ENCODE peak calls at places on chromosomes 1 and 21, in six cellular contexts. W is testis, C is endodermal cell, R is PC-9, X is PC-3, J is dorsolateral prefrontal cortex. K is an unnamed sample.

GRCh38 chr21:42186591-42186990 is 32.3 kb upstream of the ABCG1 start:
- DNase-seq in R (no peak), C (no peak), J (no peak), X (no peak), W (no peak), K (no peak)

GRCh38 chr1:55474168-55474786 is 259.1 kb upstream of the USP24 start:
- DNase-seq in C (no peak), R (peak; percentile 62), J (no peak), W (no peak), X (peak; percentile 73), K (no peak)

GRCh38 chr1:11650331-11650991 is 3.8 kb downstream of the FBXO2 start:
- DNase-seq in R (no peak), X (peak; percentile 75), J (peak; percentile 72), W (peak; percentile 84), C (peak; percentile 90), K (peak; percentile 78)

GRCh38 chr1:204560590-204560989 is 44.4 kb downstream of the MDM4 start:
- DNase-seq in C (peak; percentile 64), X (peak; percentile 67), R (no peak), J (no peak), W (no peak), K (no peak)

GRCh38 chr1:49408346-49408745 is 615.4 kb downstream of the AGBL4 start:
- DNase-seq in J (no peak), W (no peak), R (no peak), C (no peak), X (peak; percentile 57), K (no peak)

GRCh38 chr21:31099122-31099521 is 60.8 kb upstream of the KRTAP19-8 start:
- DNase-seq in C (no peak), W (no peak), X (no peak), J (no peak), R (no peak), K (no peak)

GRCh38 chr1:68051475-68051874 is 1.0 kb upstream of the DIRAS3 start:
- DNase-seq in J (no peak), R (no peak), W (peak; percentile 52), C (peak; percentile 90), X (no peak), K (no peak)

GRCh38 chr1:183633676-183634343 is 1.8 kb downstream of the ARPC5 start:
- DNase-seq in J (no peak), R (peak; percentile 74), C (no peak), W (peak; percentile 33), X (peak; percentile 74), K (peak; percentile 68)

GRCh38 chr1:34597877-34598514 is 156.9 kb upstream of the GJB5 start:
- DNase-seq in R (no peak), W (peak; percentile 86), C (peak; percentile 96), J (peak; percentile 81), X (peak; percentile 75), K (peak; percentile 24)

GRCh38 chr1:163038928-163039327 is 30.2 kb upstream of the RGS4 start:
- DNase-seq in X (no peak), J (no peak), W (no peak), C (no peak), R (no peak), K (no peak)

GRCh38 chr1:174841747-174842146 is 158.0 kb upstream of the CACYBP start:
- DNase-seq in C (no peak), J (no peak), R (no peak), W (no peak), X (no peak), K (peak; percentile 13)

GRCh38 chr1:92748138-92748537 is 36.8 kb downstream of the EVI5 start:
- DNase-seq in C (peak; percentile 52), W (no peak), R (no peak), X (no peak), J (no peak), K (no peak)

GRCh38 chr1:247111636-247112478 is 7.7 kb upstream of the ZNF669 start:
- DNase-seq in W (peak; percentile 75), R (no peak), C (peak; percentile 80), X (peak; percentile 48), J (peak; percentile 30), K (no peak)

GRCh38 chr1:27099904-27100796 is 54.8 kb downstream of the SLC9A1 start:
- DNase-seq in J (no peak), X (no peak), R (no peak), W (peak; percentile 77), C (no peak), K (no peak)

GRCh38 chr21:38756746-38757145 is 49.0 kb upstream of the ETS2 start:
- DNase-seq in W (no peak), R (no peak), J (no peak), X (peak; percentile 77), C (no peak), K (no peak)

GRCh38 chr1:166155108-166155507 is 11.7 kb downstream of the FAM78B start:
- DNase-seq in C (no peak), W (no peak), R (no peak), J (no peak), X (no peak), K (no peak)

GRCh38 chr1:41174170-41174569 is 67.9 kb downstream of the SCMH1 start:
- DNase-seq in C (no peak), W (no peak), X (peak; percentile 78), R (no peak), J (no peak), K (no peak)

GRCh38 chr1:179929955-179930798 is 24.4 kb upstream of the CEP350 start:
- DNase-seq in C (no peak), X (no peak), W (no peak), R (no peak), J (no peak), K (no peak)

GRCh38 chr1:230124187-230125128 is 57.4 kb downstream of the GALNT2 start:
- DNase-seq in C (no peak), R (no peak), J (no peak), X (no peak), W (no peak), K (no peak)

GRCh38 chr1:47441450-47442106 is 3.7 kb downstream of the FOXD2 start:
- DNase-seq in X (no peak), J (no peak), W (no peak), C (peak; percentile 33), R (no peak), K (no peak)
- H3K27me3 ChIP-seq in X (peaks cover 4% of the 10 kb centered on the region), J (peaks cover 96% of the 10 kb centered on the region), W (peaks cover 3% of the 10 kb centered on the region), C (peaks cover 94% of the 10 kb centered on the region), R (no peaks in the 10 kb centered on the region), K (no peaks in the 10 kb centered on the region)

GRCh38 chr1:160748182-160748876 is 9.3 kb downstream of the SLAMF7 start:
- DNase-seq in C (peak; percentile 54), X (peak; percentile 86), R (peak; percentile 43), W (no peak), J (no peak), K (no peak)
- TF ChIP-seq CTCF in C (peak; percentile 67), X (peak; percentile 74), R (peak; percentile 40), W (no peak), J (no peak), K (peak; percentile 35)

GRCh38 chr1:20587639-20588017 is 1.3 kb upstream of the CDA start:
- DNase-seq in R (peak; percentile 61), J (no peak), W (no peak), X (peak; percentile 77), C (no peak), K (no peak)

GRCh38 chr1:20586939-20587638 is 1.8 kb upstream of the CDA start:
- DNase-seq in J (no peak), C (peak; percentile 59), X (no peak), W (no peak), R (no peak), K (no peak)

GRCh38 chr1:20590313-20590777 is 1.4 kb downstream of the CDA start:
- DNase-seq in W (no peak), R (peak; percentile 50), J (no peak), C (no peak), X (no peak), K (no peak)

GRCh38 chr1:20589331-20590312 is 725 bp downstream of the CDA start:
- DNase-seq in J (no peak), W (no peak), X (no peak), R (no peak), C (peak; percentile 86), K (no peak)

GRCh38 chr1:20588634-20589225 is at the start of gene CDA:
- DNase-seq in R (peak; percentile 84), C (peak; percentile 92), X (peak; percentile 89), W (no peak), J (no peak), K (no peak)
- H3K4me3 ChIP-seq in R (peak within 1 kb of the TSS; percentile 76), C (peak within 1 kb of the TSS; percentile 66), X (peak within 1 kb of the TSS; percentile 78), W (no peak within 1 kb of the TSS), J (peak within 1 kb of the TSS; percentile 32), K (no peak within 1 kb of the TSS)

GRCh38 chr1:22643381-22643780 is at the start of gene C1QC:
- DNase-seq in C (no peak), R (no peak), W (peak; percentile 29), J (no peak), X (no peak), K (no peak)
- H3K27me3 ChIP-seq in C (no peaks in the 10 kb centered on the region), R (no peaks in the 10 kb centered on the region), W (no peaks in the 10 kb centered on the region), J (no peaks in the 10 kb centered on the region), X (no peaks in the 10 kb centered on the region), K (no peaks in the 10 kb centered on the region)

GRCh38 chr21:35340273-35340672 is 291.2 kb upstream of the RUNX1 start:
- DNase-seq in W (no peak), X (no peak), C (peak; percentile 57), J (no peak), R (no peak), K (no peak)
- TF ChIP-seq CTCF in W (no peak), X (peak; percentile 30), C (peak; percentile 55), J (no peak), R (no peak), K (no peak)

DNA sequence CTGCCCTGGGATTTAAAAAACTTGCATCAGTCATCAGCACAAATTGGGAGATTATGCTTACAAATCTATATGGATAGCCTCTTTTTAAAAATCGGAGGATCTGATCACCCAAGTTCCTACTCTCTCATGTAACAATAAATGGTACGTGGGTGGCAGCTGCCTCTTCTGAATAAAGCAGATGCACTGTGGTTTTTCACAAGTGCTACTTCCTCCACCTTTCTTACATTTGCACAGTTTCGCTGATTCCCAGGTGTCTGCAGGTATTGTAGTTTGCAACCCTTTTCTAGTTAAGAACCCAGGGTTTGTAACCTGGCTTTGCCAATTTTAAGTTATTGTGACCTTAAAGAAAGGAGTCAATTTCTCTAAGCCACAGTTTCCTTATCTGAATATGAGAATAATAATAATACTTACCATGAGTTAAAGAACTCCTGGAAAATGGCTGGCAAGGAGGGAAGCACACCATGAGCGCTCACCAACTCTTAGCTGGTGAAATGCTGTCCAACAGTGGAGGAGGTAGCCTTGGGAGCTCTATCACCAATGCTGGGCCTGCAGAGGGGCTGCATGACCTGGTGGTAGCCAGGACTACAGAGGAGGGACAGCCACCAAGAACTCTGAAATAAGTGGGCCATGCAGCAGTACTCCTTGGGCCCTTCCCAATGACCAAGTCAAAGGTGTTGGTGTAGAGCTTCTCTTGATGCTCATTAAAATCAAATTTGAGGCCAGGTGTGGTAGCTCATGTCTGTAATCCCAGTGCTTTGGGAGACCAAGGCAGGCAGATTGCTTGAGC is 30.2 kb upstream of the KCNA2 start:
- DNase-seq in R (no peak), C (no peak), W (no peak), X (no peak), J (no peak), K (peak; percentile 29)
- H3K4me3 ChIP-seq in R (no peak overlapping the region), C (no peak overlapping the region), W (no peak overlapping the region), X (no peak overlapping the region), J (no peak overlapping the region), K (no peak overlapping the region)

DNA sequence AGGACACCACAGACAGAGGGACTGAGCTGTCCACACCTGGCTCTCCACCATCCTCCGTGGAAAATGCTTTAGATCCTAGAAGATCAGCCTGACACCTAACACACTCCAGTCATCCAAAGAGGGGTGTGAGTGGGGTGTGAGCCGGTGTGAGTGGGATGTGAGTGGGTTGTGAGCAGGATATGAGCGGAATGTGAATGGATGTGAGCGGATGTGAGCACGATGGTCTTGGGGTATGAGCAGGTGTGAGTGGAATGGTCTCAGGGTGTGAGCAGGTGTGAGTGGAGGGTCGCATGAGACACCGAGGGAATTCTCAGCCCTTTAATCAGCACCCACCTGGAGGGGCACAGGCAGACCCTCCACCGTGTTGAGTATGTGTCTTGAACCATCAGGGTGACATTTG is 851 bp downstream of the TCP10L start:
- DNase-seq in J (no peak), R (no peak), X (no peak), C (no peak), W (no peak), K (no peak)
- H3K27me3 ChIP-seq in J (no peaks in the 10 kb centered on the region), R (peaks cover 25% of the 10 kb centered on the region), X (no peaks in the 10 kb centered on the region), C (peaks cover 2% of the 10 kb centered on the region), W (no peaks in the 10 kb centered on the region), K (no peaks in the 10 kb centered on the region)